ENCODE peak calls at places on chromosomes 3 and 15, in eight cellular contexts. V is upper lobe of right lung; K is SJSA1; Z is mammary epithelial cell; B is naive thymus-derived CD4-positive, alpha-beta T cell; J is stomach; L is Peyer's patch; G is right cardiac atrium. R is an unnamed sample. For H3K4me1, the result is how much of the 10 kb centered on the place peaks cover.

GRCh38 chr15:69081310-69082004 is 67.0 kb downstream of the NOX5 start:
- DNase-seq in V (no peak), B (no peak), J (no peak), K (no peak), L (no peak), Z (peak), G (peak), R (peak)

GRCh38 chr3:127970966-127971592 is 56.0 kb downstream of the KBTBD12 start:
- DNase-seq in K (peak), Z (peak), B (peak), G (no peak), V (no peak), J (no peak), L (peak), R (no peak)

GRCh38 chr3:174120997-174121396 is 723.5 kb downstream of the NLGN1 start:
- DNase-seq in L (no peak), Z (no peak), J (no peak), B (no peak), G (no peak), K (no peak), V (no peak), R (no peak)

GRCh38 chr15:100726426-100727190 is 124.2 kb downstream of the ASB7 start:
- DNase-seq in L (no peak), G (no peak), B (no peak), J (no peak), K (no peak), V (no peak), Z (no peak), R (no peak)

GRCh38 chr3:195271859-195272243 is 892 bp upstream of the XXYLT1 start:
- DNase-seq in J (no peak), G (no peak), L (no peak), V (no peak), K (no peak), Z (no peak), B (no peak), R (no peak)

GRCh38 chr15:96072821-96073220 is 257.7 kb upstream of the NR2F2 start:
- DNase-seq in Z (no peak), B (no peak), L (no peak), J (no peak), G (no peak), V (no peak), K (no peak), R (no peak)

GRCh38 chr3:125482406-125482805 is 37.6 kb downstream of the SNX4 start:
- DNase-seq in G (no peak), Z (no peak), B (no peak), J (no peak), K (no peak), L (no peak), V (no peak), R (no peak)

GRCh38 chr3:134880431-134880830 is 85.4 kb downstream of the EPHB1 start:
- DNase-seq in G (no peak), B (no peak), Z (no peak), K (no peak), J (no peak), V (no peak), L (no peak), R (no peak)

GRCh38 chr15:38215707-38216106 is 36.9 kb upstream of the SPRED1 start:
- DNase-seq in Z (no peak), G (no peak), B (no peak), L (no peak), J (no peak), V (no peak), K (no peak), R (no peak)

GRCh38 chr3:60365360-60365759 is 885.9 kb downstream of the FHIT start:
- DNase-seq in G (no peak), J (no peak), L (no peak), Z (peak), B (no peak), K (no peak), V (no peak), R (no peak)

GRCh38 chr15:61726166-61726565 is 334.1 kb downstream of the VPS13C start:
- DNase-seq in B (no peak), Z (no peak), V (no peak), L (no peak), G (no peak), K (no peak), J (no peak), R (no peak)

GRCh38 chr3:131620977-131621376 is 118.2 kb upstream of the MRPL3 start:
- DNase-seq in L (no peak), J (no peak), B (no peak), Z (no peak), V (no peak), K (no peak), G (no peak), R (no peak)

GRCh38 chr3:176362191-176362731 is 835.0 kb downstream of the TBL1XR1 start:
- DNase-seq in G (peak), Z (no peak), V (no peak), L (no peak), K (no peak), B (no peak), J (no peak), R (no peak)

GRCh38 chr3:177201707-177202397 is 4.6 kb upstream of the TBL1XR1 start:
- DNase-seq in G (no peak), V (no peak), Z (peak), J (no peak), L (peak), K (peak), B (peak), R (no peak)

GRCh38 chr3:36373661-36374060 is 6.6 kb upstream of the STAC start:
- DNase-seq in G (no peak), Z (no peak), J (no peak), V (no peak), B (no peak), K (no peak), L (no peak), R (no peak)

GRCh38 chr3:127856801-127857200 is 34.5 kb upstream of the MGLL start:
- DNase-seq in J (no peak), G (no peak), K (no peak), B (no peak), L (no peak), Z (no peak), V (no peak), R (no peak)

GRCh38 chr15:69823223-69823907 is 274.4 kb downstream of the TLE3 start:
- DNase-seq in J (no peak), K (no peak), Z (peak), G (no peak), V (no peak), L (no peak), B (no peak), R (no peak)

GRCh38 chr3:179750720-179751328 is 98.0 kb downstream of the USP13 start:
- DNase-seq in Z (no peak), L (no peak), B (no peak), V (no peak), J (no peak), G (no peak), K (peak), R (no peak)

GRCh38 chr15:84826369-84826823 is 9.2 kb downstream of the ALPK3 start:
- DNase-seq in Z (peak), K (no peak), L (peak), G (peak), B (no peak), V (no peak), J (peak), R (no peak)

GRCh38 chr3:141699907-141700306 is 38.2 kb upstream of the RNF7 start:
- DNase-seq in K (no peak), Z (no peak), G (no peak), V (no peak), B (no peak), J (no peak), L (no peak), R (no peak)

GRCh38 chr3:175274474-175275218 is 415.5 kb downstream of the NAALADL2 start:
- DNase-seq in B (no peak), G (no peak), J (no peak), V (no peak), Z (peak), L (no peak), K (no peak), R (no peak)

GRCh38 chr3:42116466-42116865 is 25.3 kb downstream of the TRAK1 start:
- DNase-seq in V (no peak), G (no peak), K (no peak), B (no peak), L (no peak), J (no peak), Z (no peak), R (no peak)

GRCh38 chr3:57735405-57735804 is 20.7 kb upstream of the SLMAP start:
- DNase-seq in G (no peak), V (no peak), Z (peak), K (no peak), J (no peak), B (no peak), L (no peak), R (no peak)

DNA sequence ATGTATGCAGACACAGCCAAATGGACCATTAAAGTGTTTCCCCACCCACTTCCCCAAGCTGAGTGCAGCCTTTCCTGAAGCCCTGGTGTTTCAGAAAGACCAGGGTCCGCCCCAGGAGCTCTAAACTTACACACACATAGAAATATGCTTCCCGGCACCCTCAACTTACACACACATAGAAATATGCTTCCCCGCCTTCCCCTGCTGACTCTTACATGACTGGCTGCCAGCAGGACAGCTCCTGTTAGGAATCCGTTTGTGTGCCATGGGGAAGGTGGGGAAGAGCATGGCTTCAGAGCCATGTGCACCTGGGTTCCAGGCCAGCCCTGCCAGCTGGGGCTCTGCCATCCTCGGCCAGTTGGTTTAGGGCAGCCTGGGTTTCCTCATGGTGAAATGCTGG is 3.6 kb downstream of the CLEC3B start:
- DNase-seq in G (no peak), B (no peak), V (no peak), Z (no peak), J (no peak), K (no peak), L (no peak), R (no peak)
- H3K4me1 ChIP-seq in G (under half), B (under half), V (under half), Z (under half), J (under half), K (under half), L (under half), R (half or more)

GRCh38 chr15:73078291-73078690 is 26.0 kb downstream of the NEO1 start:
- DNase-seq in B (no peak), Z (no peak), J (no peak), K (no peak), G (no peak), V (no peak), L (no peak), R (no peak)
- H3K4me1 ChIP-seq in B (under half), Z (under half), J (half or more), K (under half), G (under half), V (under half), L (under half), R (under half)

DNA sequence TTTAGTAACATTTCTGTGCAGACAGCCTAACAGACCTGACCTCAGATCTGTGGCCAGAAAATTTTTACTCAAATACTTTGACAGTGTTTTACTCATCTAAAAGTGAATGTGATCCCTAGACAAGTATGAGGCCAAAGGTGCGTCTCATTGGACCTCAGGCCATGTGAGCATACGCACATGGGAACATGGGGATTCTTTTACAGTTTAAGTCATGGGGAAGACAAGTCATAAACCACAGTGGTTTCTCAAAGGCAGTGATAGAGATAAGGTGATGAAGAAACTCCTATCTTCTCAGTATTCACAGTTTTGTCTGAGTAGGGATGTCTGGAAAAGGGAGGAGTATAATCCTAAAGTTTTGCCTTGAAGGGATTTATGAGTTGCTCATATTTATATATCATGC is 173.8 kb downstream of the FNDC3B start:
- DNase-seq in V (no peak), B (no peak), Z (peak), G (no peak), J (no peak), L (no peak), K (no peak), R (no peak)
- H3K4me1 ChIP-seq in V (under half), B (under half), Z (half or more), G (under half), J (half or more), L (under half), K (under half), R (under half)

GRCh38 chr15:93001156-93001555 is 87.9 kb downstream of the RGMA start:
- DNase-seq in G (no peak), L (no peak), B (no peak), V (no peak), K (no peak), J (no peak), Z (no peak), R (no peak)
- H3K4me1 ChIP-seq in G (under half), L (under half), B (under half), V (under half), K (under half), J (under half), Z (under half), R (under half)

DNA sequence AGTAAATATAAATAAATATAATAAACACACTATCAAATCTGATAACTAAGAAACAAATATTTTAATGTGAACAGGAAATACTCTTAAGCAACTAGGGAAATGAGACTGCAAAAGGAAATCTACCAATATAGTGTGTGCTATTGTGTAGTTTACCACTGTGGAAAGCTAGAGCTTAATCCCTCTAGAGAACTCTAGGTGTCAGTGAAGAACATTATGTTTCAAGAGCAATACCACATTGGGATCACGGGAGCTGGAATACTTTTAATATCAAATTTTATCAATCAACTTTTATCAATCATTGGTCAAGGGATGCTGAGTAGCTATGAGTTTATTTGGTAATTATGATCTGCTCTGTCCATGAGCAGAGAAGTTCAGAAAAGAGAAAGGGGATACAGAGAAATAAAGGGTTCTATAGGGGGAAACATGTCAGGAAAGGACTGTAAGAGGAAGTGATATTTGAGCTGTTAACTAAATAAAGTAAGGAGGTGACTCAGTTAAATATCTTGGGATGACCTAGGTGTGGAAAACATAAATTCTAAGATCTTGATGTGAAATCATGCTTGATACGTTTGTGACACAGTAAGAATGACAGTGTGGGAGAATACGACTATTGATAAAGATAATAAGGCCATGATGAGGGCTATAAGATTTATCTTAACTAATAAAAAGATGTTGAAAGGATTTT is 762.2 kb upstream of the ALCAM start:
- DNase-seq in J (no peak), B (no peak), L (no peak), Z (peak), V (no peak), K (peak), G (no peak), R (no peak)
- H3K4me1 ChIP-seq in J (under half), B (under half), L (under half), Z (under half), V (under half), K (under half), G (under half), R (under half)

GRCh38 chr3:14431928-14432834 is 29.8 kb downstream of the SLC6A6 start:
- DNase-seq in B (peak), L (peak), V (peak), J (peak), Z (peak), K (peak), G (peak), R (peak)

GRCh38 chr3:14431556-14431927 is 29.1 kb downstream of the SLC6A6 start:
- DNase-seq in L (peak), J (no peak), G (peak), Z (no peak), B (no peak), K (no peak), V (no peak), R (no peak)

GRCh38 chr3:14434541-14435151 is 32.2 kb downstream of the SLC6A6 start:
- DNase-seq in K (no peak), B (no peak), L (peak), V (peak), J (peak), Z (no peak), G (peak), R (peak)

GRCh38 chr3:14434105-14434504 is 31.7 kb downstream of the SLC6A6 start:
- DNase-seq in L (no peak), V (peak), B (no peak), Z (peak), J (peak), K (no peak), G (peak), R (no peak)

GRCh38 chr3:14432996-14433572 is 30.7 kb downstream of the SLC6A6 start:
- DNase-seq in J (peak), Z (no peak), L (peak), K (no peak), G (peak), V (peak), B (no peak), R (no peak)
- H3K4me1 ChIP-seq in J (half or more), Z (under half), L (under half), K (half or more), G (under half), V (half or more), B (half or more), R (half or more)

R was measured in heart right ventricle.